ENCODE peak calls at places on chromosomes 12 and 14, in eight cellular contexts. J is ovary, R is right lobe of liver, L is left ventricle myocardium inferior, K is PC-9, S is stomach, P is fibroblast of lung, F is cardiac muscle cell. O is an unnamed sample.
A peak's percentile ranks its signal among the peaks of the same experiment; 100 is the strongest.

GRCh38 chr14:50835280-50835679 is 4.3 kb upstream of the NIN start:
- DNase-seq in J (no peak), R (no peak), S (no peak), F (no peak), K (no peak), L (no peak), P (no peak), O (no peak)

GRCh38 chr12:80598004-80598606 is 109.3 kb upstream of the MYF6 start:
- DNase-seq in J (no peak), S (no peak), K (no peak), P (peak; percentile 83), F (peak; percentile 29), R (no peak), L (no peak), O (no peak)

GRCh38 chr12:78559441-78559840 is 305.1 kb upstream of the SYT1 start:
- DNase-seq in L (no peak), R (no peak), S (no peak), F (no peak), P (no peak), K (no peak), J (no peak), O (no peak)

GRCh38 chr14:36129181-36129580 is 47.3 kb downstream of the PTCSC3 start:
- DNase-seq in J (no peak), L (no peak), P (no peak), K (no peak), S (no peak), R (no peak), F (no peak), O (no peak)

GRCh38 chr12:55068416-55069010 is 48.7 kb downstream of the NEUROD4 start:
- DNase-seq in S (no peak), L (no peak), J (no peak), P (peak; percentile 54), F (peak; percentile 75), K (no peak), R (no peak), O (peak; percentile 88)

GRCh38 chr12:49335118-49335954 is 1.7 kb downstream of the C1QL4 start:
- DNase-seq in J (no peak), L (no peak), P (no peak), S (no peak), F (no peak), K (no peak), R (no peak), O (no peak)

GRCh38 chr14:77124345-77125274 is 17.0 kb downstream of the ZDHHC22 start:
- DNase-seq in K (no peak), L (peak; percentile 46), P (peak; percentile 27), R (peak; percentile 56), J (peak; percentile 43), S (peak; percentile 72), F (peak; percentile 67), O (peak; percentile 71)

GRCh38 chr12:13219320-13219719 is 22.8 kb downstream of the EMP1 start:
- DNase-seq in J (no peak), R (no peak), L (no peak), K (no peak), F (no peak), S (no peak), P (no peak), O (no peak)

GRCh38 chr12:24069532-24070395 is 120.3 kb upstream of the SOX5 start:
- DNase-seq in L (no peak), P (peak; percentile 67), S (no peak), F (peak; percentile 39), J (no peak), K (no peak), R (peak; percentile 51), O (peak; percentile 65)

GRCh38 chr14:23094666-23095195 is at the start of gene ACIN1:
- DNase-seq in K (peak; percentile 69), F (peak; percentile 89), L (no peak), S (peak; percentile 75), P (peak; percentile 92), R (peak; percentile 76), J (peak; percentile 100), O (peak; percentile 90)

GRCh38 chr12:45216297-45216982 is 545 bp downstream of the ANO6 start:
- DNase-seq in K (peak; percentile 47), F (peak; percentile 75), J (peak; percentile 69), P (peak; percentile 48), L (peak; percentile 51), S (peak; percentile 42), R (peak; percentile 72), O (peak; percentile 37)
- TF ChIP-seq CTCF in K (no peak), F (peak; percentile 43), J (peak; percentile 20), P (peak; percentile 19), L (peak; percentile 64), S (peak; percentile 5), R (peak; percentile 9), O (peak; percentile 40)

GRCh38 chr12:102061096-102061555 is 665 bp downstream of the WASHC3 start:
- DNase-seq in F (no peak), J (no peak), R (no peak), S (no peak), K (peak; percentile 44), L (no peak), P (peak; percentile 14), O (no peak)
- H3K27ac ChIP-seq in F (no peak overlapping the region), J (peak overlapping the region; percentile 81), R (peak overlapping the region; percentile 83), S (peak overlapping the region; percentile 88), K (peak overlapping the region; percentile 45), L (peak overlapping the region; percentile 87), P (peak overlapping the region; percentile 84), O (peak overlapping the region; percentile 54)

GRCh38 chr12:57456145-57456700 is 1.1 kb downstream of the INHBE start:
- DNase-seq in K (no peak), R (peak; percentile 41), P (peak; percentile 37), F (peak; percentile 75), L (no peak), S (no peak), J (no peak), O (peak; percentile 88)
- TF ChIP-seq CTCF in K (peak; percentile 69), R (peak; percentile 60), P (peak; percentile 35), F (peak; percentile 67), L (peak; percentile 61), S (peak; percentile 16), J (no peak), O (peak; percentile 87)

GRCh38 chr14:20998674-20999366 is at the start of gene SLC39A2:
- DNase-seq in R (no peak), L (peak; percentile 37), P (peak; percentile 51), S (no peak), J (no peak), F (no peak), K (peak; percentile 64), O (no peak)
- H3K27ac ChIP-seq in R (no peak within 1 kb of the TSS), L (no peak within 1 kb of the TSS), P (no peak within 1 kb of the TSS), S (no peak within 1 kb of the TSS), J (no peak within 1 kb of the TSS), F (peak within 1 kb of the TSS; percentile 34), K (peak within 1 kb of the TSS; percentile 68), O (no peak within 1 kb of the TSS)

GRCh38 chr12:32134144-32134888 is 27.7 kb downstream of the BICD1 start:
- DNase-seq in J (no peak), K (peak; percentile 73), S (no peak), R (no peak), F (no peak), L (no peak), P (peak; percentile 22), O (no peak)
- TF ChIP-seq CTCF in J (no peak), K (no peak), S (no peak), R (no peak), F (no peak), L (no peak), P (no peak), O (no peak)

GRCh38 chr14:80395031-80395430 is 183.7 kb upstream of the DIO2 start:
- DNase-seq in J (no peak), R (no peak), L (no peak), F (no peak), S (no peak), K (no peak), P (no peak), O (no peak)
- H3K27ac ChIP-seq in J (no peak overlapping the region), R (no peak overlapping the region), L (no peak overlapping the region), F (no peak overlapping the region), S (no peak overlapping the region), K (no peak overlapping the region), P (no peak overlapping the region), O (no peak overlapping the region)

GRCh38 chr14:63209160-63209559 is 4.9 kb downstream of the RHOJ start:
- DNase-seq in P (no peak), S (no peak), K (no peak), F (no peak), J (no peak), L (no peak), R (no peak), O (no peak)

GRCh38 chr14:63210812-63211211 is 6.6 kb downstream of the RHOJ start:
- DNase-seq in J (no peak), F (no peak), P (no peak), S (no peak), K (no peak), R (no peak), L (no peak), O (no peak)

GRCh38 chr14:63214417-63215196 is 10.4 kb downstream of the RHOJ start:
- DNase-seq in S (no peak), R (no peak), J (no peak), F (no peak), L (no peak), K (no peak), P (peak; percentile 15), O (no peak)

GRCh38 chr14:63212776-63213500 is 8.7 kb downstream of the RHOJ start:
- DNase-seq in R (no peak), L (no peak), K (no peak), S (no peak), F (no peak), P (no peak), J (no peak), O (no peak)

GRCh38 chr14:63212209-63212608 is 8.0 kb downstream of the RHOJ start:
- DNase-seq in P (no peak), F (no peak), L (no peak), K (no peak), S (no peak), J (no peak), R (no peak), O (no peak)
- TF ChIP-seq CTCF in P (no peak), F (peak; percentile 16), L (no peak), K (no peak), S (no peak), J (no peak), R (no peak), O (peak; percentile 18)

GRCh38 chr14:90645842-90646443 is 170.3 kb downstream of the TTC7B start:
- DNase-seq in K (peak; percentile 94), P (no peak), J (no peak), L (no peak), S (no peak), R (no peak), F (peak; percentile 55), O (no peak)
- H3K27ac ChIP-seq in K (peak overlapping the region; percentile 36), P (no peak overlapping the region), J (no peak overlapping the region), L (peak overlapping the region; percentile 70), S (peak overlapping the region; percentile 58), R (no peak overlapping the region), F (no peak overlapping the region), O (no peak overlapping the region)

O was measured in WERI-Rb-1.